ENCODE peak calls at places on chromosome 5, in five cellular contexts. O is GM13977; Z is BE2C; F is CD8-positive, alpha-beta T cell; G is fibroblast of mammary gland. T is an unnamed sample.

GRCh38 chr5:103014983-103015382 is 105.0 kb downstream of the GIN1 start:
- DNase-seq in O (no peak), Z (no peak), F (no peak), G (peak; percentile 31), T (no peak)

GRCh38 chr5:411728-412127 is 31.2 kb upstream of the EXOC3 start:
- DNase-seq in O (no peak), Z (no peak), F (no peak), G (no peak), T (no peak)

GRCh38 chr5:74318985-74319563 is 321.5 kb downstream of the ENC1 start:
- DNase-seq in O (no peak), Z (no peak), F (no peak), G (peak; percentile 72), T (no peak)

GRCh38 chr5:157603333-157604190 is 28.0 kb upstream of the ADAM19 start:
- DNase-seq in O (no peak), Z (no peak), F (peak; percentile 54), G (peak; percentile 89), T (no peak)

GRCh38 chr5:75659791-75660453 is 48.7 kb downstream of the ANKDD1B start:
- DNase-seq in O (no peak), Z (no peak), F (no peak), G (no peak), T (no peak)

GRCh38 chr5:104385901-104386300 is 823.3 kb upstream of the NUDT12 start:
- DNase-seq in O (no peak), Z (no peak), F (no peak), G (no peak), T (no peak)

GRCh38 chr5:132268698-132269551 is 11.4 kb downstream of the PDLIM4 start:
- DNase-seq in O (peak; percentile 75), Z (peak; percentile 72), F (no peak), G (peak; percentile 78), T (no peak)

GRCh38 chr5:174520420-174521396 is 203.7 kb upstream of the MSX2 start:
- DNase-seq in O (no peak), Z (peak; percentile 49), F (no peak), G (no peak), T (peak; percentile 28)

GRCh38 chr5:156182174-156182967 is 144.6 kb upstream of the SGCD start:
- DNase-seq in O (no peak), Z (no peak), F (no peak), G (peak; percentile 62), T (no peak)

GRCh38 chr5:132102101-132102701 is 28.6 kb downstream of the CSF2 start:
- DNase-seq in O (no peak), Z (no peak), F (peak; percentile 33), G (no peak), T (no peak)

GRCh38 chr5:87751801-87752200 is 339.1 kb upstream of the CCNH start:
- DNase-seq in O (no peak), Z (no peak), F (no peak), G (peak; percentile 38), T (no peak)

GRCh38 chr5:54558362-54558761 is 40.8 kb downstream of the SNX18 start:
- DNase-seq in O (no peak), Z (no peak), F (no peak), G (no peak), T (no peak)

GRCh38 chr5:73960426-73960825 is 334.4 kb downstream of the ARHGEF28 start:
- DNase-seq in O (no peak), Z (no peak), F (no peak), G (peak; percentile 50), T (no peak)

GRCh38 chr5:171893290-171893890 is 107.8 kb downstream of the SMIM23 start:
- DNase-seq in O (no peak), Z (no peak), F (no peak), G (peak; percentile 77), T (no peak)

GRCh38 chr5:53642006-53642405 is 81.6 kb downstream of the NDUFS4 start:
- DNase-seq in O (no peak), Z (no peak), F (no peak), G (peak; percentile 13), T (no peak)

GRCh38 chr5:65776707-65777141 is 54.7 kb downstream of the NLN start:
- DNase-seq in O (no peak), Z (no peak), F (no peak), G (peak; percentile 79), T (no peak)

GRCh38 chr5:149110406-149110805 is 30.9 kb upstream of the ABLIM3 start:
- DNase-seq in O (no peak), Z (no peak), F (no peak), G (no peak), T (no peak)

GRCh38 chr5:90843443-90843842 is 284.8 kb downstream of the ADGRV1 start:
- DNase-seq in O (no peak), Z (no peak), F (no peak), G (no peak), T (no peak)

GRCh38 chr5:137734962-137735530 is 843 bp downstream of the KLHL3 start:
- DNase-seq in O (no peak), Z (peak; percentile 57), F (peak; percentile 24), G (peak; percentile 55), T (no peak)

GRCh38 chr5:125750538-125751186 is 672.5 kb upstream of the GRAMD2B start:
- DNase-seq in O (no peak), Z (no peak), F (no peak), G (no peak), T (no peak)

GRCh38 chr5:66789434-66789833 is 193.2 kb downstream of the MAST4 start:
- DNase-seq in O (no peak), Z (no peak), F (no peak), G (no peak), T (no peak)

GRCh38 chr5:2757563-2758311 is 6.3 kb upstream of the IRX2 start:
- DNase-seq in O (no peak), Z (no peak), F (no peak), G (peak; percentile 94), T (no peak)

GRCh38 chr5:77292026-77292757 is 81.7 kb downstream of the PDE8B start:
- DNase-seq in O (no peak), Z (no peak), F (no peak), G (peak; percentile 25), T (no peak)

GRCh38 chr5:136891601-136892000 is 526.3 kb upstream of the TRPC7 start:
- DNase-seq in O (no peak), Z (no peak), F (no peak), G (no peak), T (no peak)

GRCh38 chr5:66149950-66150349 is 5.8 kb downstream of the SREK1 start:
- DNase-seq in O (no peak), Z (no peak), F (no peak), G (peak; percentile 54), T (no peak)

GRCh38 chr5:142537938-142538337 is 148.0 kb downstream of the FGF1 start:
- DNase-seq in O (no peak), Z (no peak), F (no peak), G (peak; percentile 78), T (no peak)

GRCh38 chr5:132257131-132258101 is at the start of gene PDLIM4:
- DNase-seq in O (peak; percentile 15), Z (peak; percentile 80), F (no peak), G (no peak), T (peak; percentile 62)

GRCh38 chr5:39219433-39219832 is at the start of gene FYB1:
- DNase-seq in O (no peak), Z (no peak), F (no peak), G (peak; percentile 10), T (no peak)

GRCh38 chr5:103243665-103244064 is 14.9 kb upstream of the MACIR start:
- DNase-seq in O (no peak), Z (no peak), F (no peak), G (no peak), T (no peak)

GRCh38 chr5:92391-93220 is 638 bp downstream of the PLEKHG4B start:
- DNase-seq in O (peak; percentile 47), Z (no peak), F (no peak), G (no peak), T (no peak)

GRCh38 chr5:116455061-116455460 is 119.6 kb downstream of the SEMA6A start:
- DNase-seq in O (no peak), Z (no peak), F (no peak), G (peak; percentile 47), T (no peak)

GRCh38 chr5:77437194-77437593 is 54.9 kb downstream of the WDR41 start:
- DNase-seq in O (peak; percentile 17), Z (peak; percentile 25), F (no peak), G (no peak), T (no peak)

GRCh38 chr5:154501566-154501965 is 23.5 kb upstream of the HAND1 start:
- DNase-seq in O (no peak), Z (no peak), F (no peak), G (no peak), T (no peak)

GRCh38 chr5:141234109-141234508 is 11.0 kb downstream of the PCDHB14 start:
- DNase-seq in O (no peak), Z (peak; percentile 57), F (no peak), G (peak; percentile 7), T (no peak)
- TF ChIP-seq CTCF in O (no peak), Z (peak; percentile 76), F (no peak), G (peak; percentile 6), T (no peak)

GRCh38 chr5:14424011-14424685 is 157.4 kb upstream of the OTULINL start:
- DNase-seq in O (no peak), Z (no peak), F (no peak), G (no peak), T (no peak)
- TF ChIP-seq CTCF in O (no peak), Z (no peak), F (no peak), G (no peak), T (no peak)

GRCh38 chr5:112923988-112924387 is 2.0 kb upstream of the REEP5 start:
- DNase-seq in O (no peak), Z (no peak), F (no peak), G (no peak), T (no peak)

GRCh38 chr5:112923148-112923917 is 1.3 kb upstream of the REEP5 start:
- DNase-seq in O (peak; percentile 31), Z (no peak), F (peak; percentile 32), G (no peak), T (no peak)

GRCh38 chr5:112918679-112919078 is 3.3 kb downstream of the REEP5 start:
- DNase-seq in O (no peak), Z (no peak), F (no peak), G (no peak), T (no peak)

GRCh38 chr5:112921833-112922817 is at the start of gene REEP5:
- DNase-seq in O (peak; percentile 94), Z (peak; percentile 92), F (peak; percentile 84), G (peak; percentile 56), T (peak; percentile 77)

DNA sequence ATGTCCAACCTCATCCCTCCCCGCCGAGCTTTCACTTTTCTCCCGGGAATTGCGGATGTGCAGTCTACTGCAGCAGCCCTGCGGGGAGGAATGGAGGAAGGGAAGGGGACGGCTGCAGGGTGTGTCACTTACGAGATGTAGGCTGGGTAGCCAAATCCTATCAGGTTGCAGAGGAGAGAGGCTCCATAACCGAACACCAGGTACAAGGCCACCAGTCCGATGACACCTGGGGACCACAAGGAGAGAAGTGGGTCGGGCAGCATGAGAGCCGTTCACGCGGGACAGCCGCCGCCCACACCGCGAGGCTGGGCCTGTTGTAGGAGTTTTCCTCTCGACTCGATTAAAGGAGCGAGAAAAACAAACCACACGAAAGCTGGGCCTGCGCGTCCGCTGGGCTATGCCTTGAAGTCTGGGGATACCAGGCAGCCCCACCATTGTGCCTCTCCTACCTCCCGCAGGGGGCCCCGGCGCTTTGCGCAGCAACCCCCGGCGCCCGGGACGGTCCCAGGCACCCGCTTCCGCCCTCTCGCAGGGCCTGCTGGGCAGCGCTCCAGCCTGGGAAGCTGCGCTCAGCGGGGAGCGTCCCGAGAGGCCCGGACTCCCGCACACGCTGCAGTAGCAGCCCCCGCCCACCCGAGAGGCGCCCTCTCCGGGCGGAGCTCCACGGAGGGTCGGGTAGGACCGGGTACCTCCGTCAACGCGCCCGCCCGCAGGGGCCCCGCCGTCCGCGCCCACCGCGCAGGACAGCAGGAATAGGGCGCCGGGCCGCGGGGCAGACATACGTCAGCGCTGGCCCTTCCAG is 795 bp downstream of the REEP5 start:
- DNase-seq in O (peak; percentile 73), Z (peak; percentile 77), F (peak; percentile 57), G (peak; percentile 70), T (peak; percentile 52)
- TF ChIP-seq CTCF in O (peak; percentile 10), Z (no peak), F (no peak), G (no peak), T (no peak)

GRCh38 chr5:1540166-1540565 is 16.4 kb upstream of the LPCAT1 start:
- DNase-seq in O (no peak), Z (no peak), F (peak; percentile 12), G (no peak), T (no peak)
- TF ChIP-seq CTCF in O (peak; percentile 53), Z (no peak), F (no peak), G (no peak), T (no peak)

T was measured in progenitor cell of endocrine pancreas.